ENCODE peak calls at places on chromosome 3, in eight cellular contexts. L, E, X, G, Y, K, A and I are unnamed samples.

GRCh38 chr3:5891721-5892120 is 704.2 kb downstream of the EDEM1 start:
- DNase-seq in Y (peak), G (no peak), L (no peak), K (no peak), X (no peak), A (no peak), E (peak), I (no peak)

GRCh38 chr3:149554826-149555225 is 80.3 kb downstream of the TM4SF4 start:
- DNase-seq in A (no peak), Y (peak), E (peak), L (no peak), X (no peak), K (no peak), G (peak), I (no peak)

GRCh38 chr3:114469070-114469469 is 175.2 kb downstream of the TIGIT start:
- DNase-seq in A (no peak), X (no peak), E (no peak), Y (no peak), G (no peak), L (no peak), K (no peak), I (no peak)

GRCh38 chr3:62672270-62672987 is 202.8 kb downstream of the CADPS start:
- DNase-seq in E (no peak), G (no peak), Y (no peak), K (no peak), A (no peak), X (no peak), L (no peak), I (no peak)

GRCh38 chr3:150169279-150169970 is 198.7 kb upstream of the PFN2 start:
- DNase-seq in X (no peak), E (no peak), A (no peak), Y (no peak), L (no peak), K (no peak), G (no peak), I (no peak)

GRCh38 chr3:58383904-58384303 is 49.7 kb downstream of the PDHB start:
- DNase-seq in K (no peak), A (no peak), Y (peak), L (no peak), X (no peak), G (no peak), E (peak), I (no peak)

GRCh38 chr3:67605377-67605776 is 49.0 kb downstream of the SUCLG2 start:
- DNase-seq in E (peak), L (no peak), X (no peak), K (no peak), G (no peak), A (no peak), Y (peak), I (no peak)

GRCh38 chr3:114418107-114418506 is 124.3 kb downstream of the TIGIT start:
- DNase-seq in G (no peak), L (no peak), Y (peak), K (no peak), A (no peak), E (no peak), X (no peak), I (no peak)

GRCh38 chr3:24400015-24400414 is 94.6 kb downstream of the THRB start:
- DNase-seq in L (no peak), Y (no peak), G (no peak), X (no peak), E (no peak), A (no peak), K (no peak), I (no peak)

GRCh38 chr3:23271876-23272741 is 69.0 kb downstream of the UBE2E2 start:
- DNase-seq in A (no peak), Y (no peak), E (no peak), L (no peak), G (no peak), X (no peak), K (peak), I (no peak)

GRCh38 chr3:138113309-138113708 is 2.1 kb downstream of the DZIP1L start:
- DNase-seq in K (no peak), L (peak), X (no peak), Y (peak), G (no peak), E (peak), A (no peak), I (peak)

GRCh38 chr3:189270248-189270832 is 98.6 kb downstream of the TPRG1 start:
- DNase-seq in A (no peak), X (no peak), G (peak), Y (peak), K (peak), E (peak), L (peak), I (peak)

GRCh38 chr3:12924437-12924836 is 83.1 kb upstream of the RPL32 start:
- DNase-seq in X (no peak), G (no peak), A (no peak), L (no peak), Y (no peak), K (no peak), E (no peak), I (peak)

GRCh38 chr3:169323580-169324453 is 339.7 kb downstream of the MECOM start:
- DNase-seq in G (no peak), K (peak), A (no peak), X (no peak), Y (peak), L (no peak), E (peak), I (no peak)

GRCh38 chr3:161042023-161042501 is 63.1 kb downstream of the B3GALNT1 start:
- DNase-seq in X (no peak), K (no peak), Y (peak), E (peak), L (no peak), A (no peak), G (no peak), I (no peak)

GRCh38 chr3:187979543-187979942 is 174.4 kb upstream of the LPP start:
- DNase-seq in G (no peak), E (no peak), Y (no peak), A (no peak), X (peak), K (no peak), L (no peak), I (no peak)

GRCh38 chr3:196624008-196624790 is 15.3 kb upstream of the NRROS start:
- DNase-seq in Y (no peak), X (no peak), L (no peak), K (peak), E (no peak), A (no peak), G (no peak), I (no peak)

GRCh38 chr3:20576228-20576627 is 390.2 kb upstream of the SGO1 start:
- DNase-seq in E (no peak), A (no peak), L (no peak), Y (no peak), K (no peak), X (no peak), G (no peak), I (no peak)

DNA sequence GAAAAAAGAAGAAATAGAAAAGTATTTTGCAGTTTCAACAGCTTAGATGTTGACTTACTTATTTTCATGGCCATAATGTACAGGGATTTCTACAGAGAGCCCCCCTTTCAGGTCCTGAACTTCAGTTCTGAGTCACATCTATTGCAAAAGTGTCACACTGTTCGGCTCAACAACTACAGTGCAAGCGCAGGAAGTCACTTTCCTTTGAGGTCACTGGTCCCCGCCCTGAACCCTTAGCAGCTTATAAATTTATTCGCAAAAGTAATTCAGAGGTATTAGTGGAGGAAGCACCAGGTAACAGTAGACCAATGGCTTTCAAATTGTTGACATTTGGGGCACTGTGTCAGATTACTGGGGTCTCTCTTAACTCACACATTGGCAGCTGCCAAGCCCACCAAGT is 130.0 kb upstream of the STRIT1 start:
- DNase-seq in E (no peak), G (no peak), Y (no peak), A (no peak), K (no peak), X (no peak), L (no peak), I (no peak)
- H3K4me3 ChIP-seq in E (no peak), G (no peak), Y (no peak), A (no peak), K (no peak), X (no peak), L (no peak), I (no peak)

DNA sequence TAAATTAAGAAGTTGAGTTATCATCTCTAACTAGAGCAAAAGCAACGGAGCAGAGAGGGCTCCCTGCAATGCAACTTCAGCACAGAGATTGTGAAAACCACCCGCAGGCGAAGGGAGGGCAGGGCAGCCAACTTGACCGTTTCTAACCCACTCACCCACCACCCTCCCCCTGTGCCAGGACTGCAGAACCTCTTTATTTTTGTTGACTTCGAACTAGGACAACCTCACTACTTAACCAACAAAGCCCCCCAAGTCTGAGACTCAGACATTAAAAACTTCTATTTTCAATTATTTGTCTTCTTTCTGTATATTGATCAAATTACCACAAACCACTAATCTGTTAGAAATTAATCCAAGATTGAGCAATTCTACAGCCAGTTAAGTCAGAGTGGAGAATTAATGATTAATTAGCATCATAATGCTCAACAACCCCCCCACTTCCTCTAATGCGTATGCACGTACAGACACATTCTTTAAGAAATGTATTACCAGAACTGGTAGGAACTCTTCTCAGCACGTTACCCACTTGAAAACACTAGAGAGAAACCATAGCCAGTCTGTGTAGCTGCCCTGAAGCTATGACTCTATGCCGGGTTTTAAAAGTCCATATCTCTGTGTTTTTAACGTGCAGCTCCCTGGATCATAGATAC is 2.0 kb downstream of the MGLL start:
- DNase-seq in A (peak), K (no peak), E (peak), Y (peak), L (no peak), X (no peak), G (no peak), I (peak)
- H3K4me3 ChIP-seq in A (no peak), K (no peak), E (no peak), Y (peak), L (no peak), X (no peak), G (no peak), I (no peak)

GRCh38 chr3:186651678-186652215 is 11.5 kb downstream of the FETUB start:
- DNase-seq in X (no peak), A (no peak), G (no peak), K (no peak), L (no peak), Y (no peak), E (no peak), I (no peak)

GRCh38 chr3:186648851-186649250 is 8.7 kb downstream of the FETUB start:
- DNase-seq in E (no peak), X (no peak), K (no peak), G (no peak), A (no peak), Y (no peak), L (no peak), I (no peak)

GRCh38 chr3:186653984-186654383 is 11.8 kb upstream of the HRG start:
- DNase-seq in X (no peak), Y (no peak), L (peak), G (no peak), K (no peak), A (peak), E (no peak), I (peak)

DNA sequence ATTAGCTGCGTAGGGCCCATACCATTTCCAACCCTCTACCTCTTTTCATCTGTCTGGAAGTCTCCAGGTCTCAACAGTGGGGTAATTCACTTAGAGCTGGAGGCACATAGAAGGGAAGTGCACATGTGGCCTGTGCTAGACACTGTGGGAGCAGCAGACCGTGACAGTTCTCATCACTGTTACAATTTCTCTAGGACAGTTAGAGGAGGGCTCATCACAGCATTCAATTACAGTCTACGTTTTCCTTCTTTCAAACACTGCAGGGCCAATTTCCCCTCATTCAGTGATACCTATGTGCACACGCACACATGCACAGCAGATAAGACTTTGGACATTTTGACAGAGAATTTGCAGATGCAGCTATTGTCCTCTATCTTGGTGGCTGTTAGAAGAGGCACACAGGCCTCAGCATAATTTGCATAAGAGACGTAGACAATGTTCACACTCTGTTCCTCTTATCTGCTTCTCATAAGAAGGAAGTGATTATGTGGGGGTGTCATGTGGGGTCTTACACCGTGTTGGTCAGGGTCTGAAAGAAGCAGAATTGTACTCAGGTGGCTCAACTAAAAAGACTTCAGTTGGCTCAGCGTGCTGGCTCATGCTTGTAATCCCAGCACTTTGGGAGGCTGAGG is 12.6 kb upstream of the HRG start:
- DNase-seq in X (no peak), L (no peak), A (peak), E (no peak), G (no peak), K (no peak), Y (no peak), I (no peak)
- H3K4me3 ChIP-seq in X (no peak), L (no peak), A (no peak), E (no peak), G (no peak), K (no peak), Y (no peak), I (no peak)

GRCh38 chr3:112638327-112639020 is 2.5 kb downstream of the CCDC80 start:
- DNase-seq in G (peak), K (peak), A (no peak), L (no peak), E (no peak), Y (no peak), X (no peak), I (no peak)
- H3K4me3 ChIP-seq in G (peak), K (no peak), A (peak), L (no peak), E (peak), Y (peak), X (no peak), I (no peak)

DNA sequence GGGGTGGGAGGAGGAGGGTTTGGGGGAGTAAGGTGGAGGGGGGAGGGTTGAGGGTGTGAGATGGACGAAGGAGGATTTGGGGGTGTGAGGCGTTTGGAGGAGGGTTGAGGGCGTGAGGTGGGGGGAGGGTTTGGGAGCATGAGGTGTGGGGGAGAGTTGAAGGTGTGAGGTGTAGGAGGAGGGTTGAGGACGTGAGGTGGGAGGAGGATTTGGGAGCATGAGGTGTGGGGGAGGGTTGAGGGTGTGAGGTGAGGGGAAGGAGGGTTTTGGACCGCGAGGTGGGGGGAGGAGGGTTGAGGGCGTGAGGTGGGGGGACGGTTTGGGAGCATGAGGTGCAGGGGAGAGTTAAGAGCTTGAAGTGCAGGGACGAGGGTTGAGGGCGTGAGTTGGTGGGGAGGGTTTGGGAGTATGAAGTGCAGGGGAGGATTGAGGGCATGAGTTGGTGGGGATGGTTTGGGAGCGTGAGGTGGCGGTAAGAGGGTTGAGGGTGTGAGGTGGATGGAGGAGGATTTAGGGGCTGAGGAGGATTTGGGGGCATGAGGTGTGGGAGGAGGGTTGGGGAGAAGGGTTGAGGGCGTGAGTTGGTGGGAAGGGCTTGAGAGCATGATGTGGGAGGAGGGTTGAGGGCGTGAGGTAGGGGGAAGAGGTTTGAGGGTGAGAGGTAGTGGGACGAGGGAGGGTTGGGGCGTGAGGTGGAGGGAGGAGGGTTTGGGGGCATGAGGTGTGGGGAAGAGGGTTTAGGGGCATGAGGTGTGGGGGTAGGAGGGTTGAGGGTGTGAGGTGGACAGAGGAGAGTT is 1.2 kb downstream of the MLF1 start:
- DNase-seq in L (no peak), E (no peak), Y (no peak), X (no peak), K (no peak), A (peak), G (no peak), I (no peak)
- H3K4me3 ChIP-seq in L (no peak), E (no peak), Y (no peak), X (no peak), K (no peak), A (no peak), G (no peak), I (no peak)

GRCh38 chr3:167653155-167653554 is 587 bp downstream of the WDR49 start:
- DNase-seq in K (no peak), X (no peak), Y (no peak), E (no peak), A (no peak), G (no peak), L (no peak), I (no peak)
- H3K4me3 ChIP-seq in K (no peak), X (no peak), Y (no peak), E (no peak), A (no peak), G (no peak), L (no peak), I (no peak)